ENCODE peak calls at places on chromosomes 12 and 14, in seven cellular contexts. Z is fibroblast of pulmonary artery; G is left ventricle myocardium inferior; A is NCI-H1694 treated with DMSO at 0.1 percent for 48 hours; M is stimulated activated naive B cell treated with anti-CD40 and anti-IgM and Interleukin-4, amounts not matched to agents 10 μg/mL and 1 μg/mL and 100 μg/mL, for 72 hours; P is stimulated activated CD8-positive, alpha-beta memory T cell treated with anti-CD3 and anti-CD28 coated beads, Interleukin-4, amount 100 ng/mL, for 48 hours; X is glutamatergic neuron. V is an unnamed sample.

GRCh38 chr14:90253826-90254225 is 2.5 kb upstream of the PSMC1 start:
- DNase-seq in Z (no peak), G (no peak), A (no peak), M (no peak), P (no peak), X (no peak), V (no peak)

GRCh38 chr12:103742349-103742784 is 98.7 kb downstream of the NT5DC3 start:
- DNase-seq in Z (peak), G (no peak), A (peak), M (no peak), P (no peak), X (no peak), V (no peak)

GRCh38 chr12:103505371-103506236 is 9.8 kb upstream of the C12orf42 start:
- DNase-seq in Z (no peak), G (no peak), A (no peak), M (peak), P (peak), X (no peak), V (no peak)

GRCh38 chr12:60106207-60106606 is 510.4 kb downstream of the SLC16A7 start:
- DNase-seq in Z (peak), G (no peak), A (no peak), M (no peak), P (no peak), X (no peak), V (no peak)

GRCh38 chr12:124503305-124503704 is 64.1 kb downstream of the NCOR2 start:
- DNase-seq in Z (no peak), G (no peak), A (no peak), M (no peak), P (no peak), X (no peak), V (no peak)

GRCh38 chr12:93740721-93741120 is 63.5 kb downstream of the CRADD start:
- DNase-seq in Z (no peak), G (no peak), A (no peak), M (no peak), P (no peak), X (no peak), V (no peak)

GRCh38 chr12:32305163-32305562 is 94.2 kb upstream of the FGD4 start:
- DNase-seq in Z (peak), G (no peak), A (peak), M (no peak), P (no peak), X (no peak), V (no peak)

GRCh38 chr14:104299993-104300761 is 161.8 kb downstream of the KIF26A start:
- DNase-seq in Z (no peak), G (peak), A (no peak), M (no peak), P (no peak), X (peak), V (peak)

GRCh38 chr12:50014342-50014741 is 11.0 kb downstream of the RACGAP1 start:
- DNase-seq in Z (no peak), G (no peak), A (no peak), M (no peak), P (no peak), X (no peak), V (no peak)

GRCh38 chr12:111846016-111846415 is 4.0 kb downstream of the MAPKAPK5 start:
- DNase-seq in Z (peak), G (no peak), A (no peak), M (no peak), P (no peak), X (no peak), V (no peak)

GRCh38 chr12:113049976-113050742 is 6.4 kb upstream of the DTX1 start:
- DNase-seq in Z (peak), G (no peak), A (no peak), M (no peak), P (no peak), X (no peak), V (no peak)

GRCh38 chr14:96660667-96661066 is 136.5 kb upstream of the VRK1 start:
- DNase-seq in Z (no peak), G (no peak), A (no peak), M (no peak), P (no peak), X (no peak), V (no peak)

GRCh38 chr12:49537709-49538601 is 875 bp upstream of the KCNH3 start:
- DNase-seq in Z (no peak), G (no peak), A (peak), M (no peak), P (peak), X (peak), V (no peak)

GRCh38 chr12:53495903-53496751 is 3.1 kb downstream of the MAP3K12 start:
- DNase-seq in Z (peak), G (no peak), A (no peak), M (no peak), P (no peak), X (no peak), V (peak)

GRCh38 chr12:132432721-132433577 is 57.0 kb upstream of the FBRSL1 start:
- DNase-seq in Z (peak), G (no peak), A (no peak), M (no peak), P (no peak), X (no peak), V (peak)

GRCh38 chr14:61489002-61489401 is 167.6 kb downstream of the PRKCH start:
- DNase-seq in Z (no peak), G (no peak), A (no peak), M (no peak), P (no peak), X (no peak), V (no peak)

GRCh38 chr12:111927346-111927745 is 85.3 kb downstream of the MAPKAPK5 start:
- DNase-seq in Z (no peak), G (no peak), A (no peak), M (no peak), P (no peak), X (no peak), V (no peak)

GRCh38 chr12:56785141-56785865 is 22.2 kb downstream of the HSD17B6 start:
- DNase-seq in Z (no peak), G (no peak), A (no peak), M (no peak), P (no peak), X (no peak), V (no peak)

GRCh38 chr12:95972832-95973465 is 23.2 kb downstream of the HAL start:
- DNase-seq in Z (no peak), G (no peak), A (no peak), M (no peak), P (no peak), X (no peak), V (no peak)

GRCh38 chr14:99819514-99819913 is 26.3 kb downstream of the EML1 start:
- DNase-seq in Z (no peak), G (no peak), A (no peak), M (no peak), P (peak), X (no peak), V (peak)

GRCh38 chr12:52871291-52871961 is 22.6 kb upstream of the KRT78 start:
- DNase-seq in Z (peak), G (no peak), A (peak), M (no peak), P (no peak), X (no peak), V (no peak)

V was measured in psoas muscle.